ENCODE peak calls at places on chromosomes 4 and X, in five cellular contexts. One of them, this sample, is unnamed. For H3K36me3, the result is how much of the 10 kb centered on the place peaks cover.

GRCh38 chrX:100449696-100450606 is 39.9 kb upstream of the PCDH19 start:
- DNase-seq in Peyer's patch: no peak
- DNase-seq in lower lobe of right lung: no peak
- DNase-seq in cardiac muscle cell: no peak
- DNase-seq in aorta: no peak
- DNase-seq in this sample: peak

GRCh38 chrX:151030845-151031244 is 47.7 kb downstream of the HMGB3 start:
- DNase-seq in Peyer's patch: no peak
- DNase-seq in lower lobe of right lung: no peak
- DNase-seq in cardiac muscle cell: no peak
- DNase-seq in aorta: no peak
- DNase-seq in this sample: no peak

GRCh38 chr4:185369729-185370128 is 26.0 kb downstream of the LRP2BP start:
- DNase-seq in Peyer's patch: no peak
- DNase-seq in lower lobe of right lung: no peak
- DNase-seq in cardiac muscle cell: no peak
- DNase-seq in aorta: no peak
- DNase-seq in this sample: no peak

GRCh38 chr4:114785570-114785969 is 187.0 kb downstream of the UGT8 start:
- DNase-seq in Peyer's patch: no peak
- DNase-seq in lower lobe of right lung: no peak
- DNase-seq in cardiac muscle cell: no peak
- DNase-seq in aorta: no peak
- DNase-seq in this sample: no peak

GRCh38 chrX:113726009-113726408 is 857.9 kb upstream of the HTR2C start:
- DNase-seq in Peyer's patch: no peak
- DNase-seq in lower lobe of right lung: no peak
- DNase-seq in cardiac muscle cell: no peak
- DNase-seq in aorta: no peak
- DNase-seq in this sample: no peak

GRCh38 chr4:25446611-25447010 is 69.5 kb downstream of the ANAPC4 start:
- DNase-seq in Peyer's patch: no peak
- DNase-seq in lower lobe of right lung: peak
- DNase-seq in cardiac muscle cell: no peak
- DNase-seq in aorta: no peak
- DNase-seq in this sample: no peak

GRCh38 chr4:119728692-119729593 is 100.3 kb upstream of the PDE5A start:
- DNase-seq in Peyer's patch: no peak
- DNase-seq in lower lobe of right lung: no peak
- DNase-seq in cardiac muscle cell: no peak
- DNase-seq in aorta: no peak
- DNase-seq in this sample: no peak

GRCh38 chrX:6708041-6708440 is 173.1 kb upstream of the VCX3A start:
- DNase-seq in Peyer's patch: no peak
- DNase-seq in lower lobe of right lung: no peak
- DNase-seq in cardiac muscle cell: no peak
- DNase-seq in aorta: no peak
- DNase-seq in this sample: no peak

GRCh38 chr4:95142877-95143412 is 385.2 kb downstream of the BMPR1B start:
- DNase-seq in Peyer's patch: no peak
- DNase-seq in lower lobe of right lung: no peak
- DNase-seq in cardiac muscle cell: peak
- DNase-seq in aorta: no peak
- DNase-seq in this sample: no peak

GRCh38 chrX:140817943-140818342 is 108.4 kb downstream of the LINC00632 start:
- DNase-seq in Peyer's patch: no peak
- DNase-seq in lower lobe of right lung: no peak
- DNase-seq in cardiac muscle cell: peak
- DNase-seq in aorta: no peak
- DNase-seq in this sample: no peak

GRCh38 chr4:53321151-53321987 is 44.5 kb downstream of the SCFD2 start:
- DNase-seq in Peyer's patch: no peak
- DNase-seq in lower lobe of right lung: no peak
- DNase-seq in cardiac muscle cell: no peak
- DNase-seq in aorta: no peak
- DNase-seq in this sample: no peak

GRCh38 chrX:100413231-100413630 is 3.2 kb upstream of the PCDH19 start:
- DNase-seq in Peyer's patch: no peak
- DNase-seq in lower lobe of right lung: no peak
- DNase-seq in cardiac muscle cell: peak
- DNase-seq in aorta: no peak
- DNase-seq in this sample: peak

GRCh38 chr4:80420638-80421037 is 85.1 kb downstream of the CFAP299 start:
- DNase-seq in Peyer's patch: no peak
- DNase-seq in lower lobe of right lung: no peak
- DNase-seq in cardiac muscle cell: no peak
- DNase-seq in aorta: no peak
- DNase-seq in this sample: no peak

GRCh38 chr4:111883557-111883999 is 261.7 kb upstream of the FAM241A start:
- DNase-seq in Peyer's patch: no peak
- DNase-seq in lower lobe of right lung: no peak
- DNase-seq in cardiac muscle cell: no peak
- DNase-seq in aorta: no peak
- DNase-seq in this sample: no peak

GRCh38 chr4:138875886-138876608 is 139.5 kb upstream of the NOCT start:
- DNase-seq in Peyer's patch: no peak
- DNase-seq in lower lobe of right lung: no peak
- DNase-seq in cardiac muscle cell: no peak
- DNase-seq in aorta: no peak
- DNase-seq in this sample: no peak

GRCh38 chr4:181952478-181952877 is 290.7 kb upstream of the TENM3 start:
- DNase-seq in Peyer's patch: peak
- DNase-seq in lower lobe of right lung: no peak
- DNase-seq in cardiac muscle cell: no peak
- DNase-seq in aorta: no peak
- DNase-seq in this sample: peak

GRCh38 chr4:121551881-121552280 is 144.9 kb downstream of the ANXA5 start:
- DNase-seq in Peyer's patch: no peak
- DNase-seq in lower lobe of right lung: no peak
- DNase-seq in cardiac muscle cell: no peak
- DNase-seq in aorta: no peak
- DNase-seq in this sample: no peak

GRCh38 chr4:24063771-24064170 is 173.9 kb upstream of the PPARGC1A start:
- DNase-seq in Peyer's patch: no peak
- DNase-seq in lower lobe of right lung: no peak
- DNase-seq in cardiac muscle cell: no peak
- DNase-seq in aorta: no peak
- DNase-seq in this sample: no peak

DNA sequence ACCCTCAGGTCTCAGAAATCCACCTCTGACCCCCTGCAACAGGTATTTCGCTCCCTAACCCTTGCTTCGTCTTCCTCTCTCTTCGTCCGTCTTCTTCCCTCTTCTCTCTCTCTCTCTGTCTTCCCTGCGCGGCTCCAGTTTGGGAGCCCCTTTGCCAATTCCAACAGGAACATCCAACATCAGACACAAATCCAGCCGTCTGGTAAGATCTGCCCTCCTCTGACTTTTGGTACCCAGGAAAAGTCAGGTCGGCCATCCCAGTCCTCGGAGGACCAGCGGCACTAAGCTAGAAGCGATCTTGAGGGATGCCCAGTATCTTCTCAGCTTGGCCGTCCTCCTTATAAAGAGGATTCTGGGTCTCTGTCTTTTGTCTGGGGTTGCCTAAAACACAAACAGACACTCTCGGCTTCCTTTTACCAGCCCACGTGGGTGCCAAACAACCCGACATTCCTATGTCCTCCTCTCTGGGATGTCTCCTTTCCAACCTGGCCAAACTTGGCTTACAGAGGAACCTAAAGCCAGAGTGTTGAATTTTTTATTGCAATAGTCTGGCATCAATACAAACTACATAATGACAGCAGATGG is 7.7 kb downstream of the ASMTL start:
- DNase-seq in Peyer's patch: peak
- DNase-seq in lower lobe of right lung: peak
- DNase-seq in cardiac muscle cell: no peak
- DNase-seq in aorta: peak
- DNase-seq in this sample: no peak
- H3K36me3 ChIP-seq in Peyer's patch: under half
- H3K36me3 ChIP-seq in lower lobe of right lung: under half
- H3K36me3 ChIP-seq in cardiac muscle cell: under half
- H3K36me3 ChIP-seq in aorta: under half
- H3K36me3 ChIP-seq in this sample: under half

GRCh38 chr4:3416821-3417221 is 24.9 kb upstream of the HGFAC start:
- DNase-seq in Peyer's patch: no peak
- DNase-seq in lower lobe of right lung: no peak
- DNase-seq in cardiac muscle cell: no peak
- DNase-seq in aorta: peak
- DNase-seq in this sample: no peak

GRCh38 chr4:3418029-3418762 is 23.6 kb upstream of the HGFAC start:
- DNase-seq in Peyer's patch: no peak
- DNase-seq in lower lobe of right lung: peak
- DNase-seq in cardiac muscle cell: no peak
- DNase-seq in aorta: peak
- DNase-seq in this sample: no peak

GRCh38 chr4:3416270-3416669 is 25.5 kb upstream of the HGFAC start:
- DNase-seq in Peyer's patch: no peak
- DNase-seq in lower lobe of right lung: no peak
- DNase-seq in cardiac muscle cell: no peak
- DNase-seq in aorta: no peak
- DNase-seq in this sample: no peak

GRCh38 chr4:3415471-3416141 is 26.2 kb upstream of the HGFAC start:
- DNase-seq in Peyer's patch: no peak
- DNase-seq in lower lobe of right lung: peak
- DNase-seq in cardiac muscle cell: no peak
- DNase-seq in aorta: peak
- DNase-seq in this sample: no peak

DNA sequence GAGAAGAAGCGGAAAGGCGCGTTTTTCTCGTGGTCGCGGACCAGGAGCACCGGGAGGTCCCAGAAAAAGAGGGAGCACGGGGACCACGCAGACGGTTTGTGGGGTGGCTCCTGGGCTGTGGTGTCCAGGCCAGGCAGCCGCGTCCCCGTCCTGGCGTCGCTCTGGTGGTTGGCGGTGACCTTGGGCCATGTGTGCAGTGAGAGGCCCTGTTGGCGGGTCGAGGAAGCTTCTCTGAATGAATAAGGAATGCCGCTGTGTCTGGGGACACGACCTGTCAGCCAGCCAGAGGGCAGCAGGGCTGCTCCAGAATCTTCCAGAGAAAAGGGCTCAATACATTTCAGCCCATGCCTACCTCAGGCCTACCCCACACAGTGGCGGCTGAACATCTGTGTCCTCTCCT is 24.3 kb upstream of the HGFAC start:
- DNase-seq in Peyer's patch: no peak
- DNase-seq in lower lobe of right lung: peak
- DNase-seq in cardiac muscle cell: no peak
- DNase-seq in aorta: peak
- DNase-seq in this sample: no peak
- H3K36me3 ChIP-seq in Peyer's patch: under half
- H3K36me3 ChIP-seq in lower lobe of right lung: half or more
- H3K36me3 ChIP-seq in cardiac muscle cell: under half
- H3K36me3 ChIP-seq in aorta: under half
- H3K36me3 ChIP-seq in this sample: under half

GRCh38 chr4:8235686-8236085 is 33.9 kb upstream of the HTRA3 start:
- DNase-seq in Peyer's patch: no peak
- DNase-seq in lower lobe of right lung: peak
- DNase-seq in cardiac muscle cell: no peak
- DNase-seq in aorta: no peak
- DNase-seq in this sample: no peak
- H3K36me3 ChIP-seq in Peyer's patch: under half
- H3K36me3 ChIP-seq in lower lobe of right lung: half or more
- H3K36me3 ChIP-seq in cardiac muscle cell: under half
- H3K36me3 ChIP-seq in aorta: under half
- H3K36me3 ChIP-seq in this sample: under half

GRCh38 chr4:4559596-4559995 is 17.7 kb upstream of the STX18 start:
- DNase-seq in Peyer's patch: no peak
- DNase-seq in lower lobe of right lung: no peak
- DNase-seq in cardiac muscle cell: no peak
- DNase-seq in aorta: no peak
- DNase-seq in this sample: no peak

GRCh38 chr4:4555916-4556315 is 14.1 kb upstream of the STX18 start:
- DNase-seq in Peyer's patch: no peak
- DNase-seq in lower lobe of right lung: no peak
- DNase-seq in cardiac muscle cell: no peak
- DNase-seq in aorta: no peak
- DNase-seq in this sample: no peak

GRCh38 chr4:4560136-4560535 is 18.3 kb upstream of the STX18 start:
- DNase-seq in Peyer's patch: no peak
- DNase-seq in lower lobe of right lung: no peak
- DNase-seq in cardiac muscle cell: no peak
- DNase-seq in aorta: no peak
- DNase-seq in this sample: no peak

GRCh38 chr4:4554234-4554633 is 12.4 kb upstream of the STX18 start:
- DNase-seq in Peyer's patch: no peak
- DNase-seq in lower lobe of right lung: no peak
- DNase-seq in cardiac muscle cell: no peak
- DNase-seq in aorta: no peak
- DNase-seq in this sample: no peak

DNA sequence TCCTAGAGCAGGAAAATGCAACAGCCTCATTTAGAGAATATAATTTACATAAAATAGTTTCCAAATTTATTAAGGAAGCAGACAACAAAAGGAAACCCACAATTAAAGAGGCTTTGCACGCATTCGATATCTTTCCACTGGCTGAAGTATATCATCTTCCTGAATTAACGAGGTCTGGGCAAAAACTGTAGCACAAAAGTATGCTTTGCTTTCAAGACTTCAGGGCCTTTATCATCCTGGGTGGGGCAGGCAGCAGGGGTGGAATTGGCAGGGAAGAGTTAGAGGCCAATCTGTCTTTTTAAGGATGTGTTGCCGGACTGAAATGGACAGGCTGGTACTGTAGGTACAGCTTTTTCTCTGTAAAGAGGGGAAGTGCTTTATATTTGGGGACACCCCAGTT is 17.0 kb upstream of the STX18 start:
- DNase-seq in Peyer's patch: no peak
- DNase-seq in lower lobe of right lung: no peak
- DNase-seq in cardiac muscle cell: no peak
- DNase-seq in aorta: no peak
- DNase-seq in this sample: no peak
- H3K36me3 ChIP-seq in Peyer's patch: under half
- H3K36me3 ChIP-seq in lower lobe of right lung: under half
- H3K36me3 ChIP-seq in cardiac muscle cell: under half
- H3K36me3 ChIP-seq in aorta: under half
- H3K36me3 ChIP-seq in this sample: under half